ENCODE peak calls at places on chromosomes 12 and 14, in nine cellular contexts. One of them, this sample, is unnamed.

GRCh38 chr12:112740387-112740934 is 51.1 kb upstream of the RPH3A start:
- DNase-seq in nucleus accumbens: no peak
- DNase-seq in HS-27A: no peak
- DNase-seq in posterior cingulate gyrus: no peak
- DNase-seq in left ventricle myocardium inferior: no peak
- DNase-seq in NCI-H146: peak
- DNase-seq in activated CD4-positive, alpha-beta T cell treated with anti-CD3 and anti-CD28 coated beads, Interleukin-2, amount 10 ng/mL, durations not matched to agents 7 days and 5 days: no peak
- DNase-seq in activated CD4-positive, alpha-beta memory T cell treated with anti-CD3 and anti-CD28 coated beads, Interleukin-2, amount 10 ng/mL, durations not matched to agents 7 days and 5 days: no peak
- DNase-seq in AG08395: no peak
- DNase-seq in this sample: no peak

GRCh38 chr14:68786491-68787234 is 6.2 kb downstream of the ZFP36L1 start:
- DNase-seq in nucleus accumbens: no peak
- DNase-seq in HS-27A: no peak
- DNase-seq in posterior cingulate gyrus: peak
- DNase-seq in left ventricle myocardium inferior: no peak
- DNase-seq in NCI-H146: no peak
- DNase-seq in activated CD4-positive, alpha-beta T cell treated with anti-CD3 and anti-CD28 coated beads, Interleukin-2, amount 10 ng/mL, durations not matched to agents 7 days and 5 days: no peak
- DNase-seq in activated CD4-positive, alpha-beta memory T cell treated with anti-CD3 and anti-CD28 coated beads, Interleukin-2, amount 10 ng/mL, durations not matched to agents 7 days and 5 days: no peak
- DNase-seq in AG08395: peak
- DNase-seq in this sample: no peak

GRCh38 chr12:95239216-95239615 is 21.6 kb downstream of the VEZT start:
- DNase-seq in nucleus accumbens: no peak
- DNase-seq in HS-27A: no peak
- DNase-seq in posterior cingulate gyrus: no peak
- DNase-seq in left ventricle myocardium inferior: no peak
- DNase-seq in NCI-H146: no peak
- DNase-seq in activated CD4-positive, alpha-beta T cell treated with anti-CD3 and anti-CD28 coated beads, Interleukin-2, amount 10 ng/mL, durations not matched to agents 7 days and 5 days: no peak
- DNase-seq in activated CD4-positive, alpha-beta memory T cell treated with anti-CD3 and anti-CD28 coated beads, Interleukin-2, amount 10 ng/mL, durations not matched to agents 7 days and 5 days: no peak
- DNase-seq in AG08395: no peak
- DNase-seq in this sample: no peak

GRCh38 chr14:25042362-25043299 is 7.3 kb downstream of the STXBP6 start:
- DNase-seq in nucleus accumbens: peak
- DNase-seq in HS-27A: no peak
- DNase-seq in posterior cingulate gyrus: peak
- DNase-seq in left ventricle myocardium inferior: no peak
- DNase-seq in NCI-H146: peak
- DNase-seq in activated CD4-positive, alpha-beta T cell treated with anti-CD3 and anti-CD28 coated beads, Interleukin-2, amount 10 ng/mL, durations not matched to agents 7 days and 5 days: no peak
- DNase-seq in activated CD4-positive, alpha-beta memory T cell treated with anti-CD3 and anti-CD28 coated beads, Interleukin-2, amount 10 ng/mL, durations not matched to agents 7 days and 5 days: no peak
- DNase-seq in AG08395: peak
- DNase-seq in this sample: no peak

GRCh38 chr14:41022932-41023331 is 583.7 kb upstream of the LRFN5 start:
- DNase-seq in nucleus accumbens: no peak
- DNase-seq in HS-27A: no peak
- DNase-seq in posterior cingulate gyrus: no peak
- DNase-seq in left ventricle myocardium inferior: no peak
- DNase-seq in NCI-H146: no peak
- DNase-seq in activated CD4-positive, alpha-beta T cell treated with anti-CD3 and anti-CD28 coated beads, Interleukin-2, amount 10 ng/mL, durations not matched to agents 7 days and 5 days: no peak
- DNase-seq in activated CD4-positive, alpha-beta memory T cell treated with anti-CD3 and anti-CD28 coated beads, Interleukin-2, amount 10 ng/mL, durations not matched to agents 7 days and 5 days: no peak
- DNase-seq in AG08395: no peak
- DNase-seq in this sample: no peak

GRCh38 chr12:45324391-45324790 is 108.5 kb downstream of the ANO6 start:
- DNase-seq in nucleus accumbens: no peak
- DNase-seq in HS-27A: no peak
- DNase-seq in posterior cingulate gyrus: no peak
- DNase-seq in left ventricle myocardium inferior: no peak
- DNase-seq in NCI-H146: no peak
- DNase-seq in activated CD4-positive, alpha-beta T cell treated with anti-CD3 and anti-CD28 coated beads, Interleukin-2, amount 10 ng/mL, durations not matched to agents 7 days and 5 days: no peak
- DNase-seq in activated CD4-positive, alpha-beta memory T cell treated with anti-CD3 and anti-CD28 coated beads, Interleukin-2, amount 10 ng/mL, durations not matched to agents 7 days and 5 days: no peak
- DNase-seq in AG08395: no peak
- DNase-seq in this sample: no peak

GRCh38 chr12:51819851-51820720 is 28.4 kb downstream of the FIGNL2 start:
- DNase-seq in nucleus accumbens: no peak
- DNase-seq in HS-27A: no peak
- DNase-seq in posterior cingulate gyrus: peak
- DNase-seq in left ventricle myocardium inferior: peak
- DNase-seq in NCI-H146: peak
- DNase-seq in activated CD4-positive, alpha-beta T cell treated with anti-CD3 and anti-CD28 coated beads, Interleukin-2, amount 10 ng/mL, durations not matched to agents 7 days and 5 days: no peak
- DNase-seq in activated CD4-positive, alpha-beta memory T cell treated with anti-CD3 and anti-CD28 coated beads, Interleukin-2, amount 10 ng/mL, durations not matched to agents 7 days and 5 days: no peak
- DNase-seq in AG08395: peak
- DNase-seq in this sample: peak

GRCh38 chr14:43399289-43399688 is 1107.8 kb downstream of the FSCB start:
- DNase-seq in nucleus accumbens: no peak
- DNase-seq in HS-27A: no peak
- DNase-seq in posterior cingulate gyrus: no peak
- DNase-seq in left ventricle myocardium inferior: no peak
- DNase-seq in NCI-H146: no peak
- DNase-seq in activated CD4-positive, alpha-beta T cell treated with anti-CD3 and anti-CD28 coated beads, Interleukin-2, amount 10 ng/mL, durations not matched to agents 7 days and 5 days: no peak
- DNase-seq in activated CD4-positive, alpha-beta memory T cell treated with anti-CD3 and anti-CD28 coated beads, Interleukin-2, amount 10 ng/mL, durations not matched to agents 7 days and 5 days: no peak
- DNase-seq in AG08395: no peak
- DNase-seq in this sample: no peak

GRCh38 chr12:3061129-3061857 is 15.9 kb upstream of the TSPAN9 start:
- DNase-seq in nucleus accumbens: no peak
- DNase-seq in HS-27A: no peak
- DNase-seq in posterior cingulate gyrus: peak
- DNase-seq in left ventricle myocardium inferior: no peak
- DNase-seq in NCI-H146: no peak
- DNase-seq in activated CD4-positive, alpha-beta T cell treated with anti-CD3 and anti-CD28 coated beads, Interleukin-2, amount 10 ng/mL, durations not matched to agents 7 days and 5 days: no peak
- DNase-seq in activated CD4-positive, alpha-beta memory T cell treated with anti-CD3 and anti-CD28 coated beads, Interleukin-2, amount 10 ng/mL, durations not matched to agents 7 days and 5 days: no peak
- DNase-seq in AG08395: peak
- DNase-seq in this sample: peak

GRCh38 chr14:47919334-47919846 is 244.0 kb upstream of the MDGA2 start:
- DNase-seq in nucleus accumbens: no peak
- DNase-seq in HS-27A: no peak
- DNase-seq in posterior cingulate gyrus: peak
- DNase-seq in left ventricle myocardium inferior: no peak
- DNase-seq in NCI-H146: no peak
- DNase-seq in activated CD4-positive, alpha-beta T cell treated with anti-CD3 and anti-CD28 coated beads, Interleukin-2, amount 10 ng/mL, durations not matched to agents 7 days and 5 days: no peak
- DNase-seq in activated CD4-positive, alpha-beta memory T cell treated with anti-CD3 and anti-CD28 coated beads, Interleukin-2, amount 10 ng/mL, durations not matched to agents 7 days and 5 days: no peak
- DNase-seq in AG08395: no peak
- DNase-seq in this sample: no peak

GRCh38 chr12:84785281-84785680 is 127.3 kb downstream of the SLC6A15 start:
- DNase-seq in nucleus accumbens: no peak
- DNase-seq in HS-27A: no peak
- DNase-seq in posterior cingulate gyrus: no peak
- DNase-seq in left ventricle myocardium inferior: no peak
- DNase-seq in NCI-H146: no peak
- DNase-seq in activated CD4-positive, alpha-beta T cell treated with anti-CD3 and anti-CD28 coated beads, Interleukin-2, amount 10 ng/mL, durations not matched to agents 7 days and 5 days: no peak
- DNase-seq in activated CD4-positive, alpha-beta memory T cell treated with anti-CD3 and anti-CD28 coated beads, Interleukin-2, amount 10 ng/mL, durations not matched to agents 7 days and 5 days: no peak
- DNase-seq in AG08395: no peak
- DNase-seq in this sample: no peak

GRCh38 chr12:56935157-56935556 is 949 bp upstream of the SDR9C7 start:
- DNase-seq in nucleus accumbens: no peak
- DNase-seq in HS-27A: no peak
- DNase-seq in posterior cingulate gyrus: no peak
- DNase-seq in left ventricle myocardium inferior: no peak
- DNase-seq in NCI-H146: no peak
- DNase-seq in activated CD4-positive, alpha-beta T cell treated with anti-CD3 and anti-CD28 coated beads, Interleukin-2, amount 10 ng/mL, durations not matched to agents 7 days and 5 days: no peak
- DNase-seq in activated CD4-positive, alpha-beta memory T cell treated with anti-CD3 and anti-CD28 coated beads, Interleukin-2, amount 10 ng/mL, durations not matched to agents 7 days and 5 days: no peak
- DNase-seq in AG08395: no peak
- DNase-seq in this sample: no peak

GRCh38 chr12:63917864-63918742 is 73.6 kb downstream of the SRGAP1 start:
- DNase-seq in nucleus accumbens: no peak
- DNase-seq in HS-27A: peak
- DNase-seq in posterior cingulate gyrus: no peak
- DNase-seq in left ventricle myocardium inferior: no peak
- DNase-seq in NCI-H146: no peak
- DNase-seq in activated CD4-positive, alpha-beta T cell treated with anti-CD3 and anti-CD28 coated beads, Interleukin-2, amount 10 ng/mL, durations not matched to agents 7 days and 5 days: no peak
- DNase-seq in activated CD4-positive, alpha-beta memory T cell treated with anti-CD3 and anti-CD28 coated beads, Interleukin-2, amount 10 ng/mL, durations not matched to agents 7 days and 5 days: no peak
- DNase-seq in AG08395: peak
- DNase-seq in this sample: peak

GRCh38 chr12:45439039-45439438 is 223.1 kb downstream of the ANO6 start:
- DNase-seq in nucleus accumbens: no peak
- DNase-seq in HS-27A: no peak
- DNase-seq in posterior cingulate gyrus: no peak
- DNase-seq in left ventricle myocardium inferior: no peak
- DNase-seq in NCI-H146: no peak
- DNase-seq in activated CD4-positive, alpha-beta T cell treated with anti-CD3 and anti-CD28 coated beads, Interleukin-2, amount 10 ng/mL, durations not matched to agents 7 days and 5 days: no peak
- DNase-seq in activated CD4-positive, alpha-beta memory T cell treated with anti-CD3 and anti-CD28 coated beads, Interleukin-2, amount 10 ng/mL, durations not matched to agents 7 days and 5 days: no peak
- DNase-seq in AG08395: no peak
- DNase-seq in this sample: peak

GRCh38 chr12:125185740-125186470 is 120.7 kb downstream of the AACS start:
- DNase-seq in nucleus accumbens: peak
- DNase-seq in HS-27A: no peak
- DNase-seq in posterior cingulate gyrus: peak
- DNase-seq in left ventricle myocardium inferior: peak
- DNase-seq in NCI-H146: peak
- DNase-seq in activated CD4-positive, alpha-beta T cell treated with anti-CD3 and anti-CD28 coated beads, Interleukin-2, amount 10 ng/mL, durations not matched to agents 7 days and 5 days: peak
- DNase-seq in activated CD4-positive, alpha-beta memory T cell treated with anti-CD3 and anti-CD28 coated beads, Interleukin-2, amount 10 ng/mL, durations not matched to agents 7 days and 5 days: peak
- DNase-seq in AG08395: peak
- DNase-seq in this sample: peak

GRCh38 chr14:105914738-105915385 is 388.5 kb downstream of the TMEM121 start:
- DNase-seq in nucleus accumbens: no peak
- DNase-seq in HS-27A: no peak
- DNase-seq in posterior cingulate gyrus: peak
- DNase-seq in left ventricle myocardium inferior: peak
- DNase-seq in NCI-H146: no peak
- DNase-seq in activated CD4-positive, alpha-beta T cell treated with anti-CD3 and anti-CD28 coated beads, Interleukin-2, amount 10 ng/mL, durations not matched to agents 7 days and 5 days: no peak
- DNase-seq in activated CD4-positive, alpha-beta memory T cell treated with anti-CD3 and anti-CD28 coated beads, Interleukin-2, amount 10 ng/mL, durations not matched to agents 7 days and 5 days: no peak
- DNase-seq in AG08395: no peak
- DNase-seq in this sample: no peak

GRCh38 chr14:20698018-20698329 is 9.4 kb downstream of the ANG start:
- DNase-seq in nucleus accumbens: no peak
- DNase-seq in HS-27A: no peak
- DNase-seq in posterior cingulate gyrus: no peak
- DNase-seq in left ventricle myocardium inferior: no peak
- DNase-seq in NCI-H146: no peak
- DNase-seq in activated CD4-positive, alpha-beta T cell treated with anti-CD3 and anti-CD28 coated beads, Interleukin-2, amount 10 ng/mL, durations not matched to agents 7 days and 5 days: no peak
- DNase-seq in activated CD4-positive, alpha-beta memory T cell treated with anti-CD3 and anti-CD28 coated beads, Interleukin-2, amount 10 ng/mL, durations not matched to agents 7 days and 5 days: no peak
- DNase-seq in AG08395: no peak
- DNase-seq in this sample: no peak

GRCh38 chr14:50944647-50945413 is 547 bp upstream of the PYGL start:
- DNase-seq in nucleus accumbens: no peak
- DNase-seq in HS-27A: peak
- DNase-seq in posterior cingulate gyrus: no peak
- DNase-seq in left ventricle myocardium inferior: peak
- DNase-seq in NCI-H146: peak
- DNase-seq in activated CD4-positive, alpha-beta T cell treated with anti-CD3 and anti-CD28 coated beads, Interleukin-2, amount 10 ng/mL, durations not matched to agents 7 days and 5 days: no peak
- DNase-seq in activated CD4-positive, alpha-beta memory T cell treated with anti-CD3 and anti-CD28 coated beads, Interleukin-2, amount 10 ng/mL, durations not matched to agents 7 days and 5 days: no peak
- DNase-seq in AG08395: peak
- DNase-seq in this sample: peak

GRCh38 chr12:68962855-68963455 is 30.0 kb upstream of the CPM start:
- DNase-seq in nucleus accumbens: no peak
- DNase-seq in HS-27A: no peak
- DNase-seq in posterior cingulate gyrus: no peak
- DNase-seq in left ventricle myocardium inferior: no peak
- DNase-seq in NCI-H146: no peak
- DNase-seq in activated CD4-positive, alpha-beta T cell treated with anti-CD3 and anti-CD28 coated beads, Interleukin-2, amount 10 ng/mL, durations not matched to agents 7 days and 5 days: no peak
- DNase-seq in activated CD4-positive, alpha-beta memory T cell treated with anti-CD3 and anti-CD28 coated beads, Interleukin-2, amount 10 ng/mL, durations not matched to agents 7 days and 5 days: no peak
- DNase-seq in AG08395: no peak
- DNase-seq in this sample: no peak

GRCh38 chr12:110501378-110501721 is 561 bp downstream of the VPS29 start:
- DNase-seq in nucleus accumbens: peak
- DNase-seq in HS-27A: peak
- DNase-seq in posterior cingulate gyrus: no peak
- DNase-seq in left ventricle myocardium inferior: no peak
- DNase-seq in NCI-H146: peak
- DNase-seq in activated CD4-positive, alpha-beta T cell treated with anti-CD3 and anti-CD28 coated beads, Interleukin-2, amount 10 ng/mL, durations not matched to agents 7 days and 5 days: peak
- DNase-seq in activated CD4-positive, alpha-beta memory T cell treated with anti-CD3 and anti-CD28 coated beads, Interleukin-2, amount 10 ng/mL, durations not matched to agents 7 days and 5 days: no peak
- DNase-seq in AG08395: peak
- DNase-seq in this sample: peak

GRCh38 chr12:83172441-83172840 is 485.7 kb downstream of the TMTC2 start:
- DNase-seq in nucleus accumbens: no peak
- DNase-seq in HS-27A: no peak
- DNase-seq in posterior cingulate gyrus: no peak
- DNase-seq in left ventricle myocardium inferior: no peak
- DNase-seq in NCI-H146: no peak
- DNase-seq in activated CD4-positive, alpha-beta T cell treated with anti-CD3 and anti-CD28 coated beads, Interleukin-2, amount 10 ng/mL, durations not matched to agents 7 days and 5 days: no peak
- DNase-seq in activated CD4-positive, alpha-beta memory T cell treated with anti-CD3 and anti-CD28 coated beads, Interleukin-2, amount 10 ng/mL, durations not matched to agents 7 days and 5 days: no peak
- DNase-seq in AG08395: no peak
- DNase-seq in this sample: no peak

GRCh38 chr12:2083008-2083407 is 30.2 kb downstream of the CACNA1C start:
- DNase-seq in nucleus accumbens: no peak
- DNase-seq in HS-27A: no peak
- DNase-seq in posterior cingulate gyrus: no peak
- DNase-seq in left ventricle myocardium inferior: no peak
- DNase-seq in NCI-H146: no peak
- DNase-seq in activated CD4-positive, alpha-beta T cell treated with anti-CD3 and anti-CD28 coated beads, Interleukin-2, amount 10 ng/mL, durations not matched to agents 7 days and 5 days: no peak
- DNase-seq in activated CD4-positive, alpha-beta memory T cell treated with anti-CD3 and anti-CD28 coated beads, Interleukin-2, amount 10 ng/mL, durations not matched to agents 7 days and 5 days: no peak
- DNase-seq in AG08395: no peak
- DNase-seq in this sample: no peak

GRCh38 chr14:93223565-93223964 is 16.5 kb downstream of the UBR7 start:
- DNase-seq in nucleus accumbens: no peak
- DNase-seq in HS-27A: no peak
- DNase-seq in posterior cingulate gyrus: no peak
- DNase-seq in left ventricle myocardium inferior: no peak
- DNase-seq in NCI-H146: no peak
- DNase-seq in activated CD4-positive, alpha-beta T cell treated with anti-CD3 and anti-CD28 coated beads, Interleukin-2, amount 10 ng/mL, durations not matched to agents 7 days and 5 days: no peak
- DNase-seq in activated CD4-positive, alpha-beta memory T cell treated with anti-CD3 and anti-CD28 coated beads, Interleukin-2, amount 10 ng/mL, durations not matched to agents 7 days and 5 days: no peak
- DNase-seq in AG08395: no peak
- DNase-seq in this sample: no peak

GRCh38 chr14:97625512-97625911 is 828.3 kb downstream of the VRK1 start:
- DNase-seq in nucleus accumbens: no peak
- DNase-seq in HS-27A: no peak
- DNase-seq in posterior cingulate gyrus: no peak
- DNase-seq in left ventricle myocardium inferior: no peak
- DNase-seq in NCI-H146: no peak
- DNase-seq in activated CD4-positive, alpha-beta T cell treated with anti-CD3 and anti-CD28 coated beads, Interleukin-2, amount 10 ng/mL, durations not matched to agents 7 days and 5 days: no peak
- DNase-seq in activated CD4-positive, alpha-beta memory T cell treated with anti-CD3 and anti-CD28 coated beads, Interleukin-2, amount 10 ng/mL, durations not matched to agents 7 days and 5 days: no peak
- DNase-seq in AG08395: no peak
- DNase-seq in this sample: no peak

GRCh38 chr14:101064121-101064661 is 160.7 kb upstream of the RTL1 start:
- DNase-seq in nucleus accumbens: no peak
- DNase-seq in HS-27A: no peak
- DNase-seq in posterior cingulate gyrus: peak
- DNase-seq in left ventricle myocardium inferior: no peak
- DNase-seq in NCI-H146: no peak
- DNase-seq in activated CD4-positive, alpha-beta T cell treated with anti-CD3 and anti-CD28 coated beads, Interleukin-2, amount 10 ng/mL, durations not matched to agents 7 days and 5 days: no peak
- DNase-seq in activated CD4-positive, alpha-beta memory T cell treated with anti-CD3 and anti-CD28 coated beads, Interleukin-2, amount 10 ng/mL, durations not matched to agents 7 days and 5 days: no peak
- DNase-seq in AG08395: no peak
- DNase-seq in this sample: no peak

GRCh38 chr12:47362131-47362686 is 282.4 kb upstream of the AMIGO2 start:
- DNase-seq in nucleus accumbens: no peak
- DNase-seq in HS-27A: no peak
- DNase-seq in posterior cingulate gyrus: no peak
- DNase-seq in left ventricle myocardium inferior: no peak
- DNase-seq in NCI-H146: no peak
- DNase-seq in activated CD4-positive, alpha-beta T cell treated with anti-CD3 and anti-CD28 coated beads, Interleukin-2, amount 10 ng/mL, durations not matched to agents 7 days and 5 days: no peak
- DNase-seq in activated CD4-positive, alpha-beta memory T cell treated with anti-CD3 and anti-CD28 coated beads, Interleukin-2, amount 10 ng/mL, durations not matched to agents 7 days and 5 days: no peak
- DNase-seq in AG08395: no peak
- DNase-seq in this sample: no peak